ENCODE peak calls at places on chromosome 3, in seven cellular contexts. N, Y, T, M, K, L and E are unnamed samples.

GRCh38 chr3:119497824-119498187 is 541 bp upstream of the TIMMDC1 start:
- DNase-seq in N (peak; percentile 33), Y (no peak), T (no peak), M (peak; percentile 27), K (peak; percentile 51), L (peak; percentile 30), E (no peak)

GRCh38 chr3:43194490-43195115 is 88.7 kb upstream of the POMGNT2 start:
- DNase-seq in N (no peak), Y (peak; percentile 67), T (peak; percentile 40), M (no peak), K (peak; percentile 28), L (no peak), E (peak; percentile 65)

GRCh38 chr3:37718647-37719046 is 143.0 kb upstream of the CTDSPL start:
- DNase-seq in N (no peak), Y (no peak), T (no peak), M (no peak), K (no peak), L (no peak), E (no peak)

GRCh38 chr3:64111083-64111482 is 87.8 kb upstream of the PSMD6 start:
- DNase-seq in N (no peak), Y (no peak), T (no peak), M (no peak), K (no peak), L (no peak), E (no peak)

GRCh38 chr3:149581248-149581647 is 76.6 kb downstream of the WWTR1 start:
- DNase-seq in N (no peak), Y (no peak), T (no peak), M (peak; percentile 41), K (no peak), L (no peak), E (no peak)

GRCh38 chr3:44991326-44991725 is 15.3 kb downstream of the EXOSC7 start:
- DNase-seq in N (no peak), Y (no peak), T (no peak), M (no peak), K (no peak), L (no peak), E (no peak)

GRCh38 chr3:151925876-151926275 is 52.4 kb downstream of the SUCNR1 start:
- DNase-seq in N (no peak), Y (no peak), T (no peak), M (peak; percentile 82), K (no peak), L (no peak), E (no peak)

GRCh38 chr3:152253514-152253913 is 15.2 kb upstream of the MBNL1 start:
- DNase-seq in N (no peak), Y (no peak), T (no peak), M (no peak), K (no peak), L (no peak), E (no peak)

GRCh38 chr3:183475019-183475418 is 46.6 kb upstream of the MCF2L2 start:
- DNase-seq in N (no peak), Y (no peak), T (no peak), M (no peak), K (no peak), L (no peak), E (no peak)

GRCh38 chr3:112811917-112812660 is 34.6 kb downstream of the CD200R1L start:
- DNase-seq in N (no peak), Y (no peak), T (no peak), M (no peak), K (no peak), L (no peak), E (no peak)

GRCh38 chr3:183306798-183307671 is 54.0 kb downstream of the B3GNT5 start:
- DNase-seq in N (no peak), Y (peak; percentile 50), T (peak; percentile 11), M (peak; percentile 76), K (peak; percentile 85), L (no peak), E (no peak)

GRCh38 chr3:142889263-142890014 is 556 bp upstream of the PCOLCE2 start:
- DNase-seq in N (no peak), Y (no peak), T (no peak), M (no peak), K (no peak), L (peak; percentile 43), E (no peak)